ENCODE peak calls at places on chromosomes 1 and 21, in four cellular contexts. L is pancreas, W is body of pancreas, Z is heart left ventricle. U is an unnamed sample. For H3K4me1 and H3K36me3, the result is how much of the 10 kb centered on the place peaks cover.

GRCh38 chr1:184945034-184945433 is 29.3 kb downstream of the NIBAN1 start:
- DNase-seq in L (no peak), W (no peak), Z (no peak), U (no peak)

GRCh38 chr1:160401487-160401805 is 1.1 kb downstream of the VANGL2 start:
- DNase-seq in L (no peak), W (no peak), Z (no peak), U (no peak)

GRCh38 chr1:22780696-22781095 is 70.1 kb downstream of the EPHB2 start:
- DNase-seq in L (no peak), W (no peak), Z (no peak), U (no peak)

GRCh38 chr1:234938924-234939323 is 189.7 kb downstream of the TOMM20 start:
- DNase-seq in L (no peak), W (no peak), Z (no peak), U (no peak)

GRCh38 chr1:242468749-242469148 is 55.7 kb downstream of the PLD5 start:
- DNase-seq in L (no peak), W (no peak), Z (no peak), U (no peak)

GRCh38 chr1:67427947-67428346 is 2.3 kb downstream of the SERBP1 start:
- DNase-seq in L (no peak), W (no peak), Z (no peak), U (no peak)

GRCh38 chr1:179229214-179230140 is at the start of gene ABL2:
- DNase-seq in L (peak), W (peak), Z (peak), U (peak)

GRCh38 chr1:215665212-215665611 is 98.1 kb downstream of the KCTD3 start:
- DNase-seq in L (no peak), W (no peak), Z (no peak), U (no peak)

GRCh38 chr1:12384836-12385456 is 155.1 kb downstream of the VPS13D start:
- DNase-seq in L (no peak), W (no peak), Z (no peak), U (no peak)

GRCh38 chr1:75791022-75791421 is 5.0 kb downstream of the RABGGTB start:
- DNase-seq in L (no peak), W (no peak), Z (no peak), U (no peak)

GRCh38 chr1:100704473-100704872 is 15.1 kb upstream of the VCAM1 start:
- DNase-seq in L (no peak), W (no peak), Z (no peak), U (no peak)

GRCh38 chr1:25572708-25573590 is 29.5 kb downstream of the LDLRAP1 start:
- DNase-seq in L (peak), W (peak), Z (no peak), U (no peak)

GRCh38 chr21:15679630-15680029 is 50.2 kb upstream of the USP25 start:
- DNase-seq in L (no peak), W (no peak), Z (no peak), U (no peak)

GRCh38 chr1:246121533-246121932 is 385.5 kb downstream of the SMYD3 start:
- DNase-seq in L (no peak), W (no peak), Z (no peak), U (no peak)

GRCh38 chr1:182069028-182069466 is 7.5 kb upstream of the ZNF648 start:
- DNase-seq in L (peak), W (peak), Z (no peak), U (no peak)

GRCh38 chr1:231138221-231138620 is 23.6 kb upstream of the TRIM67 start:
- DNase-seq in L (no peak), W (no peak), Z (no peak), U (no peak)

GRCh38 chr1:182438326-182438725 is 11.6 kb upstream of the RGSL1 start:
- DNase-seq in L (no peak), W (no peak), Z (no peak), U (no peak)

GRCh38 chr1:205199090-205199930 is 12.2 kb downstream of the DSTYK start:
- DNase-seq in L (no peak), W (no peak), Z (no peak), U (no peak)

GRCh38 chr1:201191723-201192477 is 1.3 kb downstream of the IGFN1 start:
- DNase-seq in L (no peak), W (no peak), Z (no peak), U (no peak)

GRCh38 chr1:234613992-234614584 is 4.1 kb upstream of the IRF2BP2 start:
- DNase-seq in L (no peak), W (no peak), Z (no peak), U (no peak)

GRCh38 chr1:2204384-2205190 is 10.0 kb upstream of the FAAP20 start:
- DNase-seq in L (peak), W (peak), Z (peak), U (peak)

GRCh38 chr1:187469836-187470235 is 641.1 kb downstream of the PLA2G4A start:
- DNase-seq in L (no peak), W (no peak), Z (no peak), U (no peak)

GRCh38 chr1:220012259-220012658 is 34.0 kb downstream of the EPRS1 start:
- DNase-seq in L (no peak), W (no peak), Z (no peak), U (no peak)

GRCh38 chr1:174344162-174344561 is 103.6 kb upstream of the GPR52 start:
- DNase-seq in L (no peak), W (no peak), Z (no peak), U (no peak)
- H3K27ac ChIP-seq in L (no peak), W (no peak), Z (no peak), U (no peak)

GRCh38 chr1:207754011-207754410 is 2.2 kb downstream of the CD46 start:
- DNase-seq in L (no peak), W (no peak), Z (no peak), U (no peak)
- H3K4me1 ChIP-seq in L (under half), W (half or more), Z (under half), U (under half)

DNA sequence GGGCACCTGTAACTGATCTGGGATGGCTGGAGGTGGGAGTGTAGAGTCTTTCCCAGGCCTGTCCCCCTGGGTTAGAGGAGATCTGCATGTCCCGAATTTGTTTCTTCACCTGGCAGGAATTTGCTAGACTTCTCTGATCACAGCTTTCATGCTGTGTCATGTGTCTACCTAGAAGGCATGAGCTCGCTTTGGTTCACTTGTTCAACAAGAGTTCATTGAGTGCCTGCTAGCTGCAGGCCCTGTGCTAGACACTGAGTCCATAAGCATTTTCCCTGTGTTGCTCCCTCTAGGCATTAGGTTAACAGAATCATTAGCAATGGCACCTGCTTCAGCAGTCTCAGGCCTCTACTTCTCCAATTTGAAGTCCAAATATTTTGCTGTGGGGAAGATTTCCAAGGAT is 101.6 kb downstream of the MTR start:
- DNase-seq in L (no peak), W (no peak), Z (no peak), U (no peak)
- H3K36me3 ChIP-seq in L (half or more), W (under half), Z (under half), U (under half)

DNA sequence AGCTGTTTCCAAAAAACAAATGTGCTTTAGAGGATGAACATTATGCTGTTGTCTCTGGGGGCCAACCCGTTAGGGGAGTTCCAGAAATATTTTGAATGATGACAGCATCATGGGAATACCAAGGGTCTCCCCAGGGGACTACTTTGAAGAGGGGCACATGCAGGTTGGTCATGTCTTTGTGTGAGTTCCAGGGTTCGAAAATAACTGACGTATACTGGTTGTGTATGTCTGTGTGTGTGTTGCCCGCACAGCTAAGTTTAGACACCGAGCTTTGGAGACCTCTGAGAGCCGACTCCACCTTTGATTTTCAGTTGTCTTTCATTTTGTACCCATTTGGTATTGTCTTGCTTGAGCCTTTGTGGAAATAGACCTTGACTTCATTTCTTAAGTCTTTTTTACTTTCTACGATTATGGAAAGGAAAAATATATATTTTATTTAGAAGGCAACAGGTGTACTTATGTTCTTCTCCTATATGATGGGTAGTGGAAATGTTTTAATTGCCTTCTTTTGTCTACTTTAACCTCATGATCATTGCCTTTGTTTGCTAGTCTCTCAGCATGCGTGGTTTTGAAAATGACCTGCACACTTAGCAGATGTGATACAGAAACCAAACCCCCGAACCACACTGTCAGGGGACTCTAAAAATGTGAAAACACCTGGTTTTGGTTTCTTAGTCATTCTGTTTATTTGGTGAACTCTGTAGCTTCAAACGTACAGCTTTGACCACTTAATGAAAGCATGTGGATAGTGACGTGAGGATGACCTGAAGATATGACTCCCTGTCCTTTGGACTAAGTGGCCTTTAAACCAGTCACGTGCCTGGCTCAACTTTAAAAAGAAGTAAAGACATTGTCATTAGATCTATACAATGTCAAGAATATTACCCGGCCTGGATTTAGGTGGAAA is 56.5 kb downstream of the GALNT2 start:
- DNase-seq in L (no peak), W (no peak), Z (no peak), U (no peak)
- H3K27ac ChIP-seq in L (no peak), W (no peak), Z (no peak), U (no peak)

U was measured in aorta.